ENCODE peak calls at places on chromosome 13, in five cellular contexts. N is transverse colon, B is vagina, F is stomach, H is H1. T is an unnamed sample. For H3K4me1, the result is how much of the 10 kb centered on the place peaks cover.

GRCh38 chr13:26965976-26966375 is 205.4 kb upstream of the GPR12 start:
- DNase-seq in N (no peak), B (no peak), F (peak), H (no peak), T (no peak)

GRCh38 chr13:28340272-28340793 is 154.6 kb downstream of the FLT1 start:
- DNase-seq in N (no peak), B (no peak), F (no peak), H (no peak), T (no peak)

GRCh38 chr13:49502954-49503353 is 7.2 kb downstream of the PHF11 start:
- DNase-seq in N (peak), B (no peak), F (no peak), H (no peak), T (no peak)

GRCh38 chr13:47038196-47038595 is 141.3 kb upstream of the HTR2A start:
- DNase-seq in N (no peak), B (no peak), F (no peak), H (no peak), T (no peak)

GRCh38 chr13:73809561-73809960 is 324.6 kb downstream of the KLF12 start:
- DNase-seq in N (no peak), B (no peak), F (no peak), H (no peak), T (no peak)

GRCh38 chr13:65036999-65037398 is 2193.1 kb downstream of the PCDH9 start:
- DNase-seq in N (no peak), B (no peak), F (no peak), H (no peak), T (no peak)

GRCh38 chr13:23928985-23929384 is 31.7 kb upstream of the C1QTNF9B start:
- DNase-seq in N (no peak), B (no peak), F (no peak), H (no peak), T (no peak)

GRCh38 chr13:80469841-80470378 is 129.0 kb upstream of the SPRY2 start:
- DNase-seq in N (peak), B (no peak), F (no peak), H (no peak), T (no peak)

GRCh38 chr13:69580255-69580654 is 527.4 kb upstream of the ATXN8OS start:
- DNase-seq in N (no peak), B (no peak), F (no peak), H (no peak), T (no peak)

DNA sequence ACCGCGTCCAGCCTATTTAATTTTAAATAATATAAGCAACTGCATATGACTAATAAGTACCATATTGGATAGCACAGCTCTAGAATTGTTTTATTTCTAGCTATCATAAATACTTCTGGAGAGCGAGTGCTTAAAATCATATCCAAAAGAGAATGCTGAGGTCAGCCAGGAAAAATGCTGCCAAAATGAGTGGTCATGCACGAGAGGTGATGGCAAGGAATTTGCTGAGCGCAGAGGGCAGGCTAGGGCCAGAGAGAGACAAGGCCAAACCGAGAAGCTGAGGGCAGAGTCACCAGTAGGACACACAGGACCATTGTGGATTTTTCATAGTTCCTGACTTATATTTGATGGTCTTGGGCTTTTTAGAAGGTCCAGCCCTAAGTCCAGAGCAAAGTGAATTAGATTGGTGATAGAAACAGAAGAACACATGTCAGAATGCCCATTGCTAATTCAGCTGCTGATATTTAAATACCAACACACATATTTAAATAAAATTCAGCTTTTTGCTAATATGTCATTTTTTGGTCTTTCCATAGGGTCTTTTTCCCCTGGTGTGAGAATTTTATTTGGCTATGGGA is 33.6 kb upstream of the UBL3 start:
- DNase-seq in N (no peak), B (no peak), F (no peak), H (no peak), T (no peak)
- TF ChIP-seq POLR2AphosphoS5 in N (no peak), B (no peak), F (no peak), H (no peak), T (no peak)

DNA sequence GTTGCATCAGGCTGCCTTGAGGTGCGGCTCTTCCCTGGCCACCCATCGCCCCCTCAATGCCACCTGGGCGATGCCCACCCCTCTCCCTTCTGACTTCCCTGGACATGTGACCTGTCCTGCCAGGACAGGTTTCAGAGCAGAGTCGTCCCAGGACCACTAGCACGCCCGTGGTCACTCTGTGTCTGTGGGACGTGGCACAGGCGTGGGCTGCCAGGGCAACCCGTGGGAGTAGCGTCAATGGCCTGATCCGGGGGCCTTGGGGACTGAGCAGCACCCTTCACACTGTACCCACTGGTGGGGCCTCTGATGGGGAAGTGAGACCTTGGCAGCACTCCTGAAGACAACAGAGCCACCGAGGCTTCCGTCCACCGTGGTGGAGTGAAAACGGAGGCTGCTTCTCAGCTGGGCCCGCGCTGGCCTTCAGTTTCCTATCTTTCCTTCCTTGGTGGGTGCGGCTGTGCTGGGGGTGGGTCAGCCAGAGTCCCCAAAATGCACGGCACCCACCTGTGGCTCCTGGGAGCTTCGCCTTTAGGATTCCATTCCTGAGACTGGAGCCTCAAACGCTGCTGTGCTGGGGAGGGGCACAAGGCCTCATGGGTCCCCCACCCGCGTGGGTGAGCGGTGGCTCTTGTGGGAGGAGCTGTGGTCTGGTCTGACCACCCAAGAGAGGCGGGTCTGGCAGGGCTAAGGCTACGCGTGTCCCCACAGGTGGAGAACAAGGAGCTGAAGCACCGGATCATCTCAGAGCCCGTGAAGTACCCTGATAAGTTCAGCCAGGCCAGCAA is 26.7 kb upstream of the TMEM255B start:
- DNase-seq in N (no peak), B (no peak), F (no peak), H (no peak), T (peak)
- H3K4me1 ChIP-seq in N (under half), B (under half), F (under half), H (under half), T (under half)

GRCh38 chr13:60397693-60398437 is 845 bp downstream of the TDRD3 start:
- DNase-seq in N (peak), B (no peak), F (peak), H (no peak), T (peak)
- TF ChIP-seq POLR2AphosphoS5 in N (peak), B (no peak), F (no peak), H (no peak), T (peak)

GRCh38 chr13:51821666-51822065 is 17.7 kb upstream of the DHRS12 start:
- DNase-seq in N (no peak), B (no peak), F (no peak), H (no peak), T (no peak)
- H3K4me1 ChIP-seq in N (under half), B (under half), F (half or more), H (under half), T (under half)

DNA sequence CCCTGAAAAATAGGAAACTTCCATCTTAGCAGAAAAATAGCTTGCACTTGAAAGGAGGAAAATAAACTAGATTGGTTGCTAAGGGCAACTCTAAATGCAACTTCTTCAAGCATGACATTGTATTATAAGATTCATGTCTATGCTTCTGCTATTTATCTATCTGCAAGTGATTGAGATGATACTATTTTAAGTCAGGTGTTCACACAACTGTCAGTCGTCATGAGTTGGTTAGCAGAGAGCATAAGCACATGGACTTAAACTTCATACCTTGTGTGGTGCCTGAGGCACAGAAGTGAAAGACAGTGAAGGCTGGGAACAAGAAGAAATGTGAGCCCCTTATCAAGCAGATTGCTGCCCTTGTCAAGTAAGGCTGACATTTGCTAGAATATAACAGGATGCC is 82.9 kb downstream of the SLITRK5 start:
- DNase-seq in N (no peak), B (no peak), F (no peak), H (no peak), T (no peak)
- TF ChIP-seq POLR2AphosphoS5 in N (no peak), B (no peak), F (no peak), H (no peak), T (no peak)